ENCODE peak calls at places on chromosomes 6 and 20, in ten cellular contexts. L is posterior cingulate gyrus; T is stimulated activated CD8-positive, alpha-beta memory T cell treated with anti-CD3 and anti-CD28 coated beads, Interleukin-4, amount 100 ng/mL, for 4 hours; P is left ventricle myocardium inferior; A is AG10803; Y is activated naive CD8-positive, alpha-beta T cell treated with anti-CD3 and anti-CD28 coated beads for 36 hours; C is A172; K is stimulated activated CD4-positive, alpha-beta T cell treated with anti-CD3 and anti-CD28 coated beads, Interleukin-12 subunit alpha, Interleukin-12 subunit beta, amount 100 ng/mL, for 4 hours; F is tibial artery; M is activated CD8-positive, alpha-beta memory T cell treated with anti-CD3 and anti-CD28 coated beads for 48 hours. N is an unnamed sample.

GRCh38 chr6:44061375-44062104 is 65.7 kb downstream of the MRPL14 start:
- DNase-seq in A (peak; percentile 31), T (no peak), M (no peak), L (no peak), P (no peak), F (no peak), K (no peak), C (peak; percentile 63), Y (no peak), N (no peak)

GRCh38 chr6:166724576-166724975 is 97.5 kb upstream of the RPS6KA2 start:
- DNase-seq in F (no peak), A (no peak), P (no peak), K (no peak), L (no peak), C (no peak), Y (no peak), T (no peak), M (no peak), N (no peak)

GRCh38 chr6:30730611-30731435 is 10.7 kb downstream of the TUBB start:
- DNase-seq in T (peak; percentile 67), K (peak; percentile 83), A (no peak), Y (peak; percentile 88), M (no peak), F (peak; percentile 58), L (peak; percentile 50), C (peak; percentile 59), P (peak; percentile 74), N (peak; percentile 42)

GRCh38 chr6:79656134-79656533 is 25.0 kb downstream of the SH3BGRL2 start:
- DNase-seq in M (no peak), C (no peak), K (no peak), L (no peak), F (no peak), A (no peak), P (no peak), Y (no peak), T (no peak), N (no peak)

GRCh38 chr20:56634735-56635422 is 5.8 kb downstream of the TFAP2C start:
- DNase-seq in K (no peak), C (no peak), A (no peak), F (no peak), L (no peak), T (no peak), P (no peak), Y (no peak), M (no peak), N (no peak)

GRCh38 chr6:30163090-30163917 is at the start of gene TRIM15:
- DNase-seq in Y (peak; percentile 80), T (no peak), P (no peak), L (no peak), A (no peak), K (peak; percentile 49), M (peak; percentile 30), F (no peak), C (no peak), N (no peak)

GRCh38 chr6:135936606-135937005 is 85.1 kb downstream of the PDE7B start:
- DNase-seq in T (no peak), L (no peak), C (peak; percentile 73), P (no peak), K (no peak), A (peak; percentile 94), Y (no peak), F (no peak), M (no peak), N (no peak)

GRCh38 chr6:81747327-81747726 is 5.2 kb downstream of the TENT5A start:
- DNase-seq in Y (no peak), K (no peak), A (no peak), T (no peak), M (no peak), F (no peak), P (no peak), L (no peak), C (no peak), N (no peak)

GRCh38 chr6:11500008-11500407 is 37.5 kb upstream of the TMEM170B start:
- DNase-seq in K (no peak), M (no peak), A (peak; percentile 46), F (no peak), Y (no peak), L (no peak), C (peak; percentile 77), P (no peak), T (no peak), N (no peak)

GRCh38 chr6:84554069-84554468 is 210.3 kb downstream of the TBX18 start:
- DNase-seq in T (no peak), K (no peak), A (peak; percentile 73), L (no peak), M (no peak), F (no peak), C (no peak), P (no peak), Y (no peak), N (no peak)

GRCh38 chr6:156977527-156978291 is 200.5 kb downstream of the ARID1B start:
- DNase-seq in A (peak; percentile 72), M (no peak), P (no peak), F (peak; percentile 42), T (no peak), K (no peak), C (peak; percentile 25), Y (no peak), L (no peak), N (peak; percentile 45)

GRCh38 chr20:5718896-5719595 is 31.2 kb upstream of the SHLD1 start:
- DNase-seq in K (no peak), A (no peak), M (no peak), P (peak; percentile 55), F (no peak), L (no peak), Y (no peak), C (no peak), T (no peak), N (no peak)

GRCh38 chr6:36678488-36679042 is at the start of gene CDKN1A:
- DNase-seq in F (peak; percentile 93), T (peak; percentile 44), L (peak; percentile 86), Y (peak; percentile 84), K (peak; percentile 71), C (peak; percentile 69), M (peak; percentile 52), P (peak; percentile 92), A (peak; percentile 97), N (peak; percentile 67)

GRCh38 chr6:130526466-130526865 is 160.6 kb downstream of the TMEM200A start:
- DNase-seq in M (no peak), Y (no peak), P (no peak), L (no peak), F (no peak), A (no peak), C (no peak), K (no peak), T (no peak), N (no peak)

GRCh38 chr20:48892849-48893352 is 28.6 kb upstream of the ARFGEF2 start:
- DNase-seq in K (no peak), T (no peak), Y (no peak), A (no peak), M (no peak), P (no peak), C (no peak), L (no peak), F (no peak), N (no peak)

GRCh38 chr6:37583261-37583660 is 83.6 kb upstream of the CCDC167 start:
- DNase-seq in A (no peak), P (no peak), K (no peak), L (no peak), T (no peak), Y (no peak), C (no peak), F (no peak), M (no peak), N (no peak)

GRCh38 chr6:73194744-73195143 is 30.6 kb downstream of the KHDC1L start:
- DNase-seq in K (no peak), F (no peak), Y (no peak), C (no peak), T (no peak), P (no peak), M (no peak), A (no peak), L (no peak), N (no peak)

GRCh38 chr20:19026121-19026878 is 186.1 kb upstream of the SLC24A3 start:
- DNase-seq in L (no peak), P (peak; percentile 38), Y (no peak), A (peak; percentile 5), F (no peak), C (no peak), T (no peak), K (no peak), M (no peak), N (no peak)

GRCh38 chr6:105202486-105202885 is 22.7 kb upstream of the POPDC3 start:
- DNase-seq in C (no peak), M (no peak), Y (no peak), A (no peak), K (no peak), T (no peak), F (no peak), P (no peak), L (no peak), N (no peak)

GRCh38 chr20:43909720-43910119 is 4.9 kb upstream of the TOX2 start:
- DNase-seq in A (no peak), F (no peak), K (no peak), T (no peak), C (no peak), L (no peak), M (no peak), Y (no peak), P (no peak), N (no peak)

GRCh38 chr6:16925461-16925860 is 164.2 kb upstream of the ATXN1 start:
- DNase-seq in A (peak; percentile 74), M (no peak), F (no peak), P (no peak), Y (no peak), L (no peak), C (no peak), K (no peak), T (no peak), N (no peak)

GRCh38 chr20:18164356-18164755 is 26.7 kb downstream of the KAT14 start:
- DNase-seq in L (no peak), Y (no peak), A (peak; percentile 5), K (no peak), M (no peak), F (no peak), T (no peak), P (no peak), C (no peak), N (no peak)

GRCh38 chr6:107666084-107666981 is 157.8 kb downstream of the SCML4 start:
- DNase-seq in T (no peak), Y (no peak), P (no peak), M (no peak), K (no peak), L (no peak), A (no peak), C (no peak), F (no peak), N (peak; percentile 61)

GRCh38 chr6:24743265-24743943 is 24.4 kb upstream of the C6orf62 start:
- DNase-seq in Y (peak; percentile 46), T (no peak), L (no peak), C (peak; percentile 97), P (no peak), M (no peak), A (peak; percentile 95), K (peak; percentile 6), F (no peak), N (no peak)

GRCh38 chr6:135256866-135257265 is 75.8 kb downstream of the MYB start:
- DNase-seq in C (no peak), Y (no peak), P (no peak), K (no peak), M (no peak), T (no peak), L (no peak), A (no peak), F (no peak), N (no peak)

GRCh38 chr6:128899651-128900050 is 16.7 kb downstream of the LAMA2 start:
- DNase-seq in K (no peak), A (peak; percentile 53), T (no peak), M (no peak), F (no peak), Y (no peak), L (no peak), C (no peak), P (no peak), N (no peak)

GRCh38 chr6:36659271-36659670 is 19.2 kb upstream of the CDKN1A start:
- DNase-seq in K (no peak), A (peak; percentile 99), F (no peak), L (no peak), T (no peak), P (no peak), Y (no peak), C (peak; percentile 52), M (no peak), N (no peak)

GRCh38 chr6:30979076-30979475 is 4.4 kb upstream of the MUC21 start:
- DNase-seq in P (no peak), T (no peak), A (peak; percentile 35), C (no peak), M (no peak), F (no peak), K (no peak), Y (no peak), L (no peak), N (no peak)

N was measured in NCI-H2107.